ENCODE peak calls at places on chromosomes 13 and 19, in eight cellular contexts. One of them, this sample, is unnamed.

GRCh38 chr13:114229486-114229885 is 5.2 kb upstream of the CDC16 start:
- DNase-seq in amygdala: no peak
- DNase-seq in breast epithelium: no peak
- DNase-seq in stimulated activated CD4-positive, alpha-beta T cell treated with anti-CD3 and anti-CD28 coated beads, Interleukin-1b, Interleukin-23, amount 100 ng/mL, for 24 hours: no peak
- DNase-seq in amniotic stem cell: no peak
- DNase-seq in stimulated activated CD8-positive, alpha-beta memory T cell treated with anti-CD3 and anti-CD28 coated beads, Interleukin-15, amount 100 ng/mL, for 24 hours: no peak
- DNase-seq in osteoblast: no peak
- DNase-seq in WTC11: no peak
- DNase-seq in this sample: no peak

GRCh38 chr19:14081797-14082674 is 3.5 kb downstream of the C19orf67 start:
- DNase-seq in breast epithelium: peak
- DNase-seq in stimulated activated CD8-positive, alpha-beta memory T cell treated with anti-CD3 and anti-CD28 coated beads, Interleukin-15, amount 100 ng/mL, for 24 hours: no peak
- DNase-seq in osteoblast: peak
- DNase-seq in amniotic stem cell: no peak
- DNase-seq in WTC11: no peak
- DNase-seq in amygdala: peak
- DNase-seq in stimulated activated CD4-positive, alpha-beta T cell treated with anti-CD3 and anti-CD28 coated beads, Interleukin-1b, Interleukin-23, amount 100 ng/mL, for 24 hours: no peak
- DNase-seq in this sample: peak

GRCh38 chr13:42997381-42997780 is 5.3 kb upstream of the EPSTI1 start:
- DNase-seq in breast epithelium: no peak
- DNase-seq in osteoblast: no peak
- DNase-seq in WTC11: no peak
- DNase-seq in amygdala: no peak
- DNase-seq in amniotic stem cell: no peak
- DNase-seq in stimulated activated CD4-positive, alpha-beta T cell treated with anti-CD3 and anti-CD28 coated beads, Interleukin-1b, Interleukin-23, amount 100 ng/mL, for 24 hours: no peak
- DNase-seq in stimulated activated CD8-positive, alpha-beta memory T cell treated with anti-CD3 and anti-CD28 coated beads, Interleukin-15, amount 100 ng/mL, for 24 hours: no peak
- DNase-seq in this sample: no peak

GRCh38 chr19:18520848-18521691 is 800 bp downstream of the ELL start:
- DNase-seq in amniotic stem cell: no peak
- DNase-seq in osteoblast: peak
- DNase-seq in stimulated activated CD4-positive, alpha-beta T cell treated with anti-CD3 and anti-CD28 coated beads, Interleukin-1b, Interleukin-23, amount 100 ng/mL, for 24 hours: no peak
- DNase-seq in amygdala: no peak
- DNase-seq in breast epithelium: no peak
- DNase-seq in stimulated activated CD8-positive, alpha-beta memory T cell treated with anti-CD3 and anti-CD28 coated beads, Interleukin-15, amount 100 ng/mL, for 24 hours: no peak
- DNase-seq in WTC11: peak
- DNase-seq in this sample: no peak

GRCh38 chr13:111484959-111485358 is 164.5 kb downstream of the TEX29 start:
- DNase-seq in WTC11: no peak
- DNase-seq in stimulated activated CD4-positive, alpha-beta T cell treated with anti-CD3 and anti-CD28 coated beads, Interleukin-1b, Interleukin-23, amount 100 ng/mL, for 24 hours: no peak
- DNase-seq in amniotic stem cell: no peak
- DNase-seq in breast epithelium: no peak
- DNase-seq in osteoblast: no peak
- DNase-seq in stimulated activated CD8-positive, alpha-beta memory T cell treated with anti-CD3 and anti-CD28 coated beads, Interleukin-15, amount 100 ng/mL, for 24 hours: no peak
- DNase-seq in amygdala: no peak
- DNase-seq in this sample: no peak

GRCh38 chr19:40280608-40281221 is 4.4 kb downstream of the AKT2 start:
- DNase-seq in stimulated activated CD4-positive, alpha-beta T cell treated with anti-CD3 and anti-CD28 coated beads, Interleukin-1b, Interleukin-23, amount 100 ng/mL, for 24 hours: no peak
- DNase-seq in amygdala: no peak
- DNase-seq in osteoblast: no peak
- DNase-seq in WTC11: no peak
- DNase-seq in stimulated activated CD8-positive, alpha-beta memory T cell treated with anti-CD3 and anti-CD28 coated beads, Interleukin-15, amount 100 ng/mL, for 24 hours: no peak
- DNase-seq in amniotic stem cell: no peak
- DNase-seq in breast epithelium: no peak
- DNase-seq in this sample: no peak

GRCh38 chr13:102901615-102902305 is 55.9 kb downstream of the ERCC5 start:
- DNase-seq in stimulated activated CD8-positive, alpha-beta memory T cell treated with anti-CD3 and anti-CD28 coated beads, Interleukin-15, amount 100 ng/mL, for 24 hours: no peak
- DNase-seq in amniotic stem cell: no peak
- DNase-seq in stimulated activated CD4-positive, alpha-beta T cell treated with anti-CD3 and anti-CD28 coated beads, Interleukin-1b, Interleukin-23, amount 100 ng/mL, for 24 hours: no peak
- DNase-seq in osteoblast: no peak
- DNase-seq in WTC11: no peak
- DNase-seq in amygdala: no peak
- DNase-seq in breast epithelium: no peak
- DNase-seq in this sample: peak

GRCh38 chr19:14632286-14632685 is 42.4 kb downstream of the ADGRE3 start:
- DNase-seq in amniotic stem cell: no peak
- DNase-seq in breast epithelium: no peak
- DNase-seq in stimulated activated CD4-positive, alpha-beta T cell treated with anti-CD3 and anti-CD28 coated beads, Interleukin-1b, Interleukin-23, amount 100 ng/mL, for 24 hours: no peak
- DNase-seq in osteoblast: no peak
- DNase-seq in stimulated activated CD8-positive, alpha-beta memory T cell treated with anti-CD3 and anti-CD28 coated beads, Interleukin-15, amount 100 ng/mL, for 24 hours: no peak
- DNase-seq in amygdala: no peak
- DNase-seq in WTC11: peak
- DNase-seq in this sample: peak

GRCh38 chr13:97108535-97108910 is 113.6 kb upstream of the MBNL2 start:
- DNase-seq in amniotic stem cell: no peak
- DNase-seq in stimulated activated CD8-positive, alpha-beta memory T cell treated with anti-CD3 and anti-CD28 coated beads, Interleukin-15, amount 100 ng/mL, for 24 hours: no peak
- DNase-seq in stimulated activated CD4-positive, alpha-beta T cell treated with anti-CD3 and anti-CD28 coated beads, Interleukin-1b, Interleukin-23, amount 100 ng/mL, for 24 hours: no peak
- DNase-seq in WTC11: no peak
- DNase-seq in osteoblast: no peak
- DNase-seq in amygdala: no peak
- DNase-seq in breast epithelium: no peak
- DNase-seq in this sample: no peak

GRCh38 chr13:22103046-22103445 is 432.2 kb downstream of the FGF9 start:
- DNase-seq in stimulated activated CD8-positive, alpha-beta memory T cell treated with anti-CD3 and anti-CD28 coated beads, Interleukin-15, amount 100 ng/mL, for 24 hours: no peak
- DNase-seq in amygdala: no peak
- DNase-seq in amniotic stem cell: no peak
- DNase-seq in breast epithelium: no peak
- DNase-seq in WTC11: peak
- DNase-seq in osteoblast: no peak
- DNase-seq in stimulated activated CD4-positive, alpha-beta T cell treated with anti-CD3 and anti-CD28 coated beads, Interleukin-1b, Interleukin-23, amount 100 ng/mL, for 24 hours: no peak
- DNase-seq in this sample: no peak

GRCh38 chr19:10141479-10141878 is 21.8 kb upstream of the EIF3G start:
- DNase-seq in amniotic stem cell: no peak
- DNase-seq in osteoblast: peak
- DNase-seq in WTC11: no peak
- DNase-seq in stimulated activated CD8-positive, alpha-beta memory T cell treated with anti-CD3 and anti-CD28 coated beads, Interleukin-15, amount 100 ng/mL, for 24 hours: no peak
- DNase-seq in amygdala: no peak
- DNase-seq in breast epithelium: no peak
- DNase-seq in stimulated activated CD4-positive, alpha-beta T cell treated with anti-CD3 and anti-CD28 coated beads, Interleukin-1b, Interleukin-23, amount 100 ng/mL, for 24 hours: no peak
- DNase-seq in this sample: no peak

GRCh38 chr19:39083983-39084731 is at the start of gene ACP7:
- DNase-seq in breast epithelium: no peak
- DNase-seq in WTC11: peak
- DNase-seq in stimulated activated CD8-positive, alpha-beta memory T cell treated with anti-CD3 and anti-CD28 coated beads, Interleukin-15, amount 100 ng/mL, for 24 hours: no peak
- DNase-seq in amniotic stem cell: no peak
- DNase-seq in stimulated activated CD4-positive, alpha-beta T cell treated with anti-CD3 and anti-CD28 coated beads, Interleukin-1b, Interleukin-23, amount 100 ng/mL, for 24 hours: no peak
- DNase-seq in amygdala: no peak
- DNase-seq in osteoblast: peak
- DNase-seq in this sample: no peak

This sample was measured in globus pallidus.